ENCODE peak calls at places on chromosomes 4 and X, in seven cellular contexts. O is cerebellum, M is M059J, D is A673, P is putamen, S is T-cell, Z is posterior cingulate gyrus. X is an unnamed sample.

GRCh38 chrX:153688900-153689590 is 1.3 kb downstream of the SLC6A8 start:
- DNase-seq in O (peak), M (peak), D (no peak), P (peak), S (no peak), Z (peak), X (no peak)

GRCh38 chrX:19673334-19674040 is 158.2 kb upstream of the MAP3K15 start:
- DNase-seq in O (peak), M (peak), D (peak), P (no peak), S (no peak), Z (peak), X (peak)

GRCh38 chr4:141913928-141914327 is 277.5 kb downstream of the IL15 start:
- DNase-seq in O (no peak), M (peak), D (no peak), P (no peak), S (no peak), Z (no peak), X (no peak)

GRCh38 chr4:120829113-120829831 is 93.3 kb downstream of the PRDM5 start:
- DNase-seq in O (no peak), M (no peak), D (no peak), P (no peak), S (no peak), Z (no peak), X (no peak)

GRCh38 chr4:1401409-1402020 is 4.7 kb downstream of the NKX1-1 start:
- DNase-seq in O (no peak), M (no peak), D (no peak), P (no peak), S (no peak), Z (peak), X (peak)

GRCh38 chr4:99117876-99118693 is 26.0 kb downstream of the ADH4 start:
- DNase-seq in O (no peak), M (peak), D (peak), P (no peak), S (no peak), Z (no peak), X (no peak)

GRCh38 chrX:154443479-154443910 is 446 bp upstream of the FAM50A start:
- DNase-seq in O (no peak), M (peak), D (no peak), P (no peak), S (no peak), Z (no peak), X (no peak)

GRCh38 chr4:1497189-1497801 is 91.1 kb upstream of the NKX1-1 start:
- DNase-seq in O (no peak), M (no peak), D (no peak), P (no peak), S (no peak), Z (no peak), X (no peak)

GRCh38 chrX:108163333-108164082 is 71.9 kb downstream of the ATG4A start:
- DNase-seq in O (no peak), M (no peak), D (no peak), P (no peak), S (no peak), Z (no peak), X (no peak)

GRCh38 chr4:79083406-79084010 is 144.3 kb upstream of the PAQR3 start:
- DNase-seq in O (no peak), M (no peak), D (no peak), P (no peak), S (no peak), Z (no peak), X (no peak)

GRCh38 chr4:155197757-155198156 is 10.7 kb upstream of the NPY2R start:
- DNase-seq in O (no peak), M (no peak), D (no peak), P (no peak), S (no peak), Z (no peak), X (no peak)

GRCh38 chr4:95124906-95125504 is 367.2 kb downstream of the BMPR1B start:
- DNase-seq in O (no peak), M (peak), D (peak), P (peak), S (no peak), Z (peak), X (no peak)

GRCh38 chrX:17590892-17591740 is 146.2 kb upstream of the SCML1 start:
- DNase-seq in O (peak), M (peak), D (peak), P (peak), S (no peak), Z (peak), X (no peak)

GRCh38 chr4:125762537-125762936 is 447.8 kb downstream of the FAT4 start:
- DNase-seq in O (no peak), M (no peak), D (no peak), P (no peak), S (no peak), Z (no peak), X (no peak)

X was measured in lower leg skin.